ENCODE peak calls at places on chromosomes 13 and 19, in eight cellular contexts. One of them, this sample, is unnamed.

GRCh38 chr13:27792393-27793218 is at the start of gene GSX1:
- DNase-seq in suprapubic skin: no peak
- DNase-seq in small intestine: peak; percentile 63
- DNase-seq in body of pancreas: peak; percentile 77
- DNase-seq in heart right ventricle: peak; percentile 64
- DNase-seq in gastrocnemius medialis: peak; percentile 19
- DNase-seq in thoracic aorta: no peak
- DNase-seq in AG04450: no peak
- DNase-seq in this sample: no peak

GRCh38 chr13:94548382-94549240 is 47.3 kb downstream of the TGDS start:
- DNase-seq in AG04450: no peak
- DNase-seq in body of pancreas: peak; percentile 53
- DNase-seq in thoracic aorta: peak; percentile 5
- DNase-seq in heart right ventricle: peak; percentile 47
- DNase-seq in gastrocnemius medialis: peak; percentile 41
- DNase-seq in suprapubic skin: peak; percentile 70
- DNase-seq in small intestine: peak; percentile 26
- DNase-seq in this sample: peak; percentile 78

GRCh38 chr19:17762505-17763229 is 11.4 kb downstream of the FCHO1 start:
- DNase-seq in body of pancreas: no peak
- DNase-seq in AG04450: no peak
- DNase-seq in heart right ventricle: no peak
- DNase-seq in gastrocnemius medialis: no peak
- DNase-seq in small intestine: peak; percentile 55
- DNase-seq in suprapubic skin: no peak
- DNase-seq in thoracic aorta: no peak
- DNase-seq in this sample: peak; percentile 86

GRCh38 chr13:65909501-65909900 is 1320.6 kb downstream of the PCDH9 start:
- DNase-seq in heart right ventricle: no peak
- DNase-seq in gastrocnemius medialis: no peak
- DNase-seq in thoracic aorta: no peak
- DNase-seq in suprapubic skin: no peak
- DNase-seq in small intestine: no peak
- DNase-seq in AG04450: no peak
- DNase-seq in body of pancreas: no peak
- DNase-seq in this sample: no peak

GRCh38 chr13:114059946-114060860 is 72.2 kb downstream of the RASA3 start:
- DNase-seq in body of pancreas: no peak
- DNase-seq in heart right ventricle: peak; percentile 62
- DNase-seq in thoracic aorta: no peak
- DNase-seq in suprapubic skin: peak; percentile 62
- DNase-seq in gastrocnemius medialis: no peak
- DNase-seq in AG04450: no peak
- DNase-seq in small intestine: no peak
- DNase-seq in this sample: no peak

GRCh38 chr19:51664997-51665396 is 18.4 kb upstream of the SIGLEC14 start:
- DNase-seq in AG04450: no peak
- DNase-seq in suprapubic skin: no peak
- DNase-seq in heart right ventricle: no peak
- DNase-seq in gastrocnemius medialis: no peak
- DNase-seq in thoracic aorta: no peak
- DNase-seq in body of pancreas: no peak
- DNase-seq in small intestine: no peak
- DNase-seq in this sample: peak; percentile 60

GRCh38 chr13:39196957-39197644 is 158.8 kb downstream of the NHLRC3 start:
- DNase-seq in body of pancreas: no peak
- DNase-seq in heart right ventricle: no peak
- DNase-seq in thoracic aorta: no peak
- DNase-seq in small intestine: no peak
- DNase-seq in gastrocnemius medialis: no peak
- DNase-seq in suprapubic skin: no peak
- DNase-seq in AG04450: no peak
- DNase-seq in this sample: no peak

GRCh38 chr19:35742121-35742724 is at the start of gene IGFLR1:
- DNase-seq in heart right ventricle: no peak
- DNase-seq in AG04450: no peak
- DNase-seq in thoracic aorta: no peak
- DNase-seq in gastrocnemius medialis: no peak
- DNase-seq in body of pancreas: no peak
- DNase-seq in suprapubic skin: no peak
- DNase-seq in small intestine: peak; percentile 31
- DNase-seq in this sample: peak; percentile 66

GRCh38 chr19:36213793-36214387 is 575 bp downstream of the ZNF565 start:
- DNase-seq in small intestine: no peak
- DNase-seq in body of pancreas: no peak
- DNase-seq in thoracic aorta: peak; percentile 14
- DNase-seq in suprapubic skin: no peak
- DNase-seq in AG04450: no peak
- DNase-seq in gastrocnemius medialis: peak; percentile 23
- DNase-seq in heart right ventricle: no peak
- DNase-seq in this sample: peak; percentile 46

GRCh38 chr19:38912600-38913514 is 871 bp upstream of the CCER2 start:
- DNase-seq in small intestine: no peak
- DNase-seq in body of pancreas: no peak
- DNase-seq in AG04450: no peak
- DNase-seq in heart right ventricle: no peak
- DNase-seq in gastrocnemius medialis: no peak
- DNase-seq in suprapubic skin: no peak
- DNase-seq in thoracic aorta: no peak
- DNase-seq in this sample: no peak

GRCh38 chr13:21203132-21203531 is 26.7 kb downstream of the MRPL57 start:
- DNase-seq in AG04450: no peak
- DNase-seq in thoracic aorta: no peak
- DNase-seq in body of pancreas: no peak
- DNase-seq in suprapubic skin: no peak
- DNase-seq in small intestine: no peak
- DNase-seq in gastrocnemius medialis: no peak
- DNase-seq in heart right ventricle: no peak
- DNase-seq in this sample: no peak

GRCh38 chr13:23159587-23160240 is 21.1 kb upstream of the SGCG start:
- DNase-seq in thoracic aorta: no peak
- DNase-seq in gastrocnemius medialis: no peak
- DNase-seq in AG04450: no peak
- DNase-seq in suprapubic skin: no peak
- DNase-seq in heart right ventricle: no peak
- DNase-seq in body of pancreas: no peak
- DNase-seq in small intestine: no peak
- DNase-seq in this sample: no peak

GRCh38 chr19:34838753-34839431 is 65.9 kb upstream of the ZNF599 start:
- DNase-seq in heart right ventricle: peak; percentile 33
- DNase-seq in gastrocnemius medialis: no peak
- DNase-seq in small intestine: peak; percentile 91
- DNase-seq in thoracic aorta: no peak
- DNase-seq in AG04450: no peak
- DNase-seq in body of pancreas: peak; percentile 42
- DNase-seq in suprapubic skin: no peak
- DNase-seq in this sample: no peak

GRCh38 chr13:29454931-29455481 is 140.5 kb downstream of the SLC7A1 start:
- DNase-seq in heart right ventricle: no peak
- DNase-seq in suprapubic skin: no peak
- DNase-seq in small intestine: peak; percentile 20
- DNase-seq in body of pancreas: no peak
- DNase-seq in AG04450: no peak
- DNase-seq in gastrocnemius medialis: no peak
- DNase-seq in thoracic aorta: no peak
- DNase-seq in this sample: peak; percentile 68

GRCh38 chr13:31049833-31050232 is 111.9 kb downstream of the HSPH1 start:
- DNase-seq in thoracic aorta: no peak
- DNase-seq in suprapubic skin: no peak
- DNase-seq in small intestine: no peak
- DNase-seq in AG04450: no peak
- DNase-seq in gastrocnemius medialis: peak; percentile 45
- DNase-seq in body of pancreas: no peak
- DNase-seq in heart right ventricle: no peak
- DNase-seq in this sample: no peak

GRCh38 chr19:20662421-20663105 is 1.2 kb upstream of the ZNF626 start:
- DNase-seq in body of pancreas: no peak
- DNase-seq in suprapubic skin: no peak
- DNase-seq in AG04450: no peak
- DNase-seq in heart right ventricle: no peak
- DNase-seq in small intestine: no peak
- DNase-seq in gastrocnemius medialis: no peak
- DNase-seq in thoracic aorta: no peak
- DNase-seq in this sample: no peak

DNA sequence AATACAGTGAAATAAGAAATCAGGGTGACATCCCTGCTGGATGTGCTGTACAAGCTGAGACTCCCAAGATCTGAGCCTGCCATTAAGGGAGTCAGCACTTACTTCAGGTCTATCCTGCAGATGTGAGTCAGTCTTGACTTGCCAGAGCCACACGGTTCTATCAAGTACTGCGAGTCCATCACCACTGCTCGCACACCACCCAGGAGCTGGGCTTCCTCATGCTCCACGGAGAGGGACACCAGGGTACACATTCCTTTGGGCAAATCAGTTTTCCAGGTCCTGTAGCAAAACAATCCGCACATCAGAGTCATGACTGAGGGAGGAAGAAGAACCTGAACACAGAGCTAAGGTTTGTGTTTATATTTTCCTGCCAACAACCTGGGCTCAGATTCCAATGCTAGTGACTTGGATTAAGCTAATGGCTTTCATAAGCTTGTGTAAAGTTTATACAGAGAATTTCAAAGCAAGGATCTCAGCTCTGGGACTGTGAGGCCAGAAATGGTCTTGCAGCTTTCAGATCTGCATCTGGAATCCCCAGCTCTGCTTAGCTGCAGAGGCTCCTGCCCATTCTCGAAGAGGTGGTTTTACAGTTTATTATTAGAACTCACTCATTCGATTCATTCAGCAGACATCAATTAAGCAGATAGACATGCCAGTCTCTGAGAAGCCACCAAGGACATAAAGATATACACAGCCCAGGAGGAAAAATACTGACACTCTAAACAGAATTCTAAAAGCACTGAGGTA is 90.6 kb downstream of the KL start:
- DNase-seq in gastrocnemius medialis: no peak
- DNase-seq in AG04450: no peak
- DNase-seq in small intestine: no peak
- DNase-seq in thoracic aorta: no peak
- DNase-seq in heart right ventricle: no peak
- DNase-seq in suprapubic skin: no peak
- DNase-seq in body of pancreas: no peak
- DNase-seq in this sample: no peak
- H3K27ac ChIP-seq in gastrocnemius medialis: no peak overlapping the region
- H3K27ac ChIP-seq in AG04450: peak overlapping the region; percentile 21
- H3K27ac ChIP-seq in small intestine: no peak overlapping the region
- H3K27ac ChIP-seq in thoracic aorta: peak overlapping the region; percentile 31
- H3K27ac ChIP-seq in heart right ventricle: peak overlapping the region; percentile 81
- H3K27ac ChIP-seq in suprapubic skin: no peak overlapping the region
- H3K27ac ChIP-seq in body of pancreas: no peak overlapping the region
- H3K27ac ChIP-seq in this sample: no peak overlapping the region

GRCh38 chr13:43986395-43986794 is 106.7 kb downstream of the LACC1 start:
- DNase-seq in body of pancreas: no peak
- DNase-seq in thoracic aorta: no peak
- DNase-seq in heart right ventricle: no peak
- DNase-seq in suprapubic skin: no peak
- DNase-seq in gastrocnemius medialis: no peak
- DNase-seq in small intestine: no peak
- DNase-seq in AG04450: no peak
- DNase-seq in this sample: no peak

GRCh38 chr13:43985437-43986051 is 105.8 kb downstream of the LACC1 start:
- DNase-seq in thoracic aorta: no peak
- DNase-seq in body of pancreas: no peak
- DNase-seq in gastrocnemius medialis: no peak
- DNase-seq in AG04450: no peak
- DNase-seq in heart right ventricle: no peak
- DNase-seq in small intestine: no peak
- DNase-seq in suprapubic skin: no peak
- DNase-seq in this sample: no peak

GRCh38 chr13:43990021-43990420 is 110.3 kb downstream of the LACC1 start:
- DNase-seq in suprapubic skin: no peak
- DNase-seq in small intestine: peak; percentile 15
- DNase-seq in heart right ventricle: no peak
- DNase-seq in body of pancreas: no peak
- DNase-seq in thoracic aorta: no peak
- DNase-seq in gastrocnemius medialis: no peak
- DNase-seq in AG04450: no peak
- DNase-seq in this sample: no peak

GRCh38 chr13:43990829-43991228 is 111.1 kb downstream of the LACC1 start:
- DNase-seq in AG04450: no peak
- DNase-seq in suprapubic skin: no peak
- DNase-seq in heart right ventricle: no peak
- DNase-seq in thoracic aorta: no peak
- DNase-seq in small intestine: no peak
- DNase-seq in gastrocnemius medialis: no peak
- DNase-seq in body of pancreas: no peak
- DNase-seq in this sample: no peak

DNA sequence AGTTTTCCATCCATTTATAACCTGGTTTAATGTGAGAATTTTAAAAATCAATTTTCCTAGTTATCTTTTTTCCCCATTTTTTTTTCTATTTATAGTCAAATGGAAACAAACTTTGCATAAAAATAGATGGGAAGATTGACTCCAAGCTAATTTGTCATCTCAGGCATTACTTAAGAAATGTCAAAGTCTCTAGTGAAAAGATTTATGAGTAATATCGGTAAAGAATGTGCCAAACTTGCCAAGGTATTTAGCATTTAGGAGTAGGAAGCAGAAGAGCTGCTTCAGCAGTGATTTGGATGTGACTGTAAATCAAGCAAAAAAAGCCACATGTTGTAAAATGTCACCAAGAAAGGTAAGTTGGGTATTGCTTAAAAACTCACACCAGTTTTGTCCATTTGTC is 108.6 kb downstream of the LACC1 start:
- DNase-seq in small intestine: no peak
- DNase-seq in suprapubic skin: no peak
- DNase-seq in thoracic aorta: no peak
- DNase-seq in body of pancreas: no peak
- DNase-seq in AG04450: no peak
- DNase-seq in heart right ventricle: no peak
- DNase-seq in gastrocnemius medialis: no peak
- DNase-seq in this sample: no peak
- H3K4me3 ChIP-seq in small intestine: no peak overlapping the region
- H3K4me3 ChIP-seq in suprapubic skin: no peak overlapping the region
- H3K4me3 ChIP-seq in thoracic aorta: no peak overlapping the region
- H3K4me3 ChIP-seq in body of pancreas: no peak overlapping the region
- H3K4me3 ChIP-seq in AG04450: no peak overlapping the region
- H3K4me3 ChIP-seq in heart right ventricle: no peak overlapping the region
- H3K4me3 ChIP-seq in gastrocnemius medialis: no peak overlapping the region
- H3K4me3 ChIP-seq in this sample: no peak overlapping the region

GRCh38 chr19:3840804-3841203 is 28.0 kb downstream of the ZFR2 start:
- DNase-seq in gastrocnemius medialis: no peak
- DNase-seq in thoracic aorta: no peak
- DNase-seq in heart right ventricle: no peak
- DNase-seq in AG04450: no peak
- DNase-seq in small intestine: no peak
- DNase-seq in suprapubic skin: no peak
- DNase-seq in body of pancreas: no peak
- DNase-seq in this sample: no peak
- H3K27ac ChIP-seq in gastrocnemius medialis: no peak overlapping the region
- H3K27ac ChIP-seq in thoracic aorta: no peak overlapping the region
- H3K27ac ChIP-seq in heart right ventricle: no peak overlapping the region
- H3K27ac ChIP-seq in AG04450: no peak overlapping the region
- H3K27ac ChIP-seq in small intestine: no peak overlapping the region
- H3K27ac ChIP-seq in suprapubic skin: no peak overlapping the region
- H3K27ac ChIP-seq in body of pancreas: no peak overlapping the region
- H3K27ac ChIP-seq in this sample: no peak overlapping the region

DNA sequence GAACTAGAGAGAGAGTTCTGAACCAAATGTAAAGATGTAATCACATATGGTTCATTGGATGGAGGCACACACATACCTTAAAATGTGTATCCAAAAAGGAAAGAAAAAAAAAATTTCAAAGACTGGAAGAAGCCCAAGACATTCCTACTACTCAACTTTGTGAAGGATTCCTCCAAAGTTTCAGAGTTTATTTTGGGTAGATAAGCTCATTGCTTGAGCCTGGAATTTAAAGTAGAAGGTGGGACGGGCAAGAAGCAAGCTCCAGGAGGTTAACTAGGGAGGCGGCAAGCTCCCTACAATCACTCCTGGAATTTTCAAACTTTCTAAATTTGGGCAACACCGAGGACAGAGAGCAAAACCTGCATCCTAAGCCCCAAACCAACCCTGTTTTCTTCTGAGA is 1.9 kb downstream of the TSHZ3 start:
- DNase-seq in body of pancreas: no peak
- DNase-seq in AG04450: no peak
- DNase-seq in small intestine: no peak
- DNase-seq in thoracic aorta: no peak
- DNase-seq in gastrocnemius medialis: no peak
- DNase-seq in suprapubic skin: no peak
- DNase-seq in heart right ventricle: no peak
- DNase-seq in this sample: no peak
- H3K4me3 ChIP-seq in body of pancreas: no peak overlapping the region
- H3K4me3 ChIP-seq in AG04450: peak overlapping the region; percentile 88
- H3K4me3 ChIP-seq in small intestine: no peak overlapping the region
- H3K4me3 ChIP-seq in thoracic aorta: peak overlapping the region; percentile 99
- H3K4me3 ChIP-seq in gastrocnemius medialis: no peak overlapping the region
- H3K4me3 ChIP-seq in suprapubic skin: no peak overlapping the region
- H3K4me3 ChIP-seq in heart right ventricle: peak overlapping the region; percentile 92
- H3K4me3 ChIP-seq in this sample: no peak overlapping the region